ENCODE peak calls at places on chromosomes 1 and 21, in nine cellular contexts. B is astrocyte of the spinal cord; C is left ventricle myocardium superior; W is stimulated activated CD8-positive, alpha-beta memory T cell treated with anti-CD3 and anti-CD28 coated beads, Interleukin-15, amount 100 ng/mL, for 4 hours; U is frontal cortex; O is NCI-H82; Z is caudate nucleus; X is breast epithelium; S is RPMI8226. D is an unnamed sample.

GRCh38 chr1:29648026-29648425 is 411.7 kb downstream of the PTPRU start:
- DNase-seq in B (no peak), C (no peak), W (no peak), U (no peak), O (no peak), Z (no peak), X (no peak), S (no peak), D (no peak)

GRCh38 chr1:71049951-71050598 is 2.5 kb upstream of the PTGER3 start:
- DNase-seq in B (peak; percentile 74), C (no peak), W (no peak), U (peak; percentile 70), O (peak; percentile 86), Z (no peak), X (no peak), S (peak; percentile 35), D (peak; percentile 58)

GRCh38 chr1:30323841-30324240 is 399.5 kb downstream of the MATN1 start:
- DNase-seq in B (no peak), C (no peak), W (no peak), U (no peak), O (no peak), Z (peak; percentile 10), X (no peak), S (no peak), D (no peak)

GRCh38 chr1:163076981-163077761 is 8.0 kb downstream of the RGS4 start:
- DNase-seq in B (peak; percentile 46), C (no peak), W (no peak), U (no peak), O (no peak), Z (no peak), X (no peak), S (no peak), D (no peak)

GRCh38 chr21:41631564-41632461 is 123.9 kb upstream of the TMPRSS2 start:
- DNase-seq in B (peak; percentile 50), C (no peak), W (no peak), U (no peak), O (no peak), Z (no peak), X (no peak), S (peak; percentile 99), D (peak; percentile 42)

GRCh38 chr1:182677393-182678098 is 6.8 kb downstream of the RGS8 start:
- DNase-seq in B (no peak), C (no peak), W (no peak), U (no peak), O (no peak), Z (no peak), X (no peak), S (peak; percentile 72), D (no peak)

GRCh38 chr1:53511933-53512806 is 53.0 kb downstream of the DMRTB1 start:
- DNase-seq in B (peak; percentile 91), C (peak; percentile 55), W (no peak), U (no peak), O (no peak), Z (no peak), X (no peak), S (no peak), D (no peak)

GRCh38 chr1:64597151-64597550 is 127.2 kb downstream of the CACHD1 start:
- DNase-seq in B (no peak), C (no peak), W (no peak), U (no peak), O (no peak), Z (no peak), X (no peak), S (no peak), D (no peak)

GRCh38 chr1:163170331-163170730 is 32.4 kb downstream of the RGS5 start:
- DNase-seq in B (peak; percentile 27), C (no peak), W (no peak), U (no peak), O (no peak), Z (no peak), X (no peak), S (no peak), D (no peak)

GRCh38 chr1:6028042-6028895 is 17.4 kb upstream of the KCNAB2 start:
- DNase-seq in B (no peak), C (peak; percentile 44), W (peak; percentile 29), U (no peak), O (no peak), Z (no peak), X (no peak), S (no peak), D (no peak)